ENCODE peak calls at places on chromosomes 7 and 10, in five cellular contexts. C is GM20000, M is HL-60, K is bronchial epithelial cell, T is fibroblast of mammary gland. P is an unnamed sample.
A peak's percentile ranks its signal among the peaks of the same experiment; 100 is the strongest.

GRCh38 chr7:25407053-25407452 is 178.8 kb upstream of the NPVF start:
- DNase-seq in C (no peak), M (no peak), K (no peak), T (no peak), P (no peak)

GRCh38 chr10:51640120-51640819 is 59.1 kb downstream of the CSTF2T start:
- DNase-seq in C (no peak), M (no peak), K (no peak), T (peak; percentile 35), P (no peak)

GRCh38 chr10:76922666-76923065 is 714.9 kb downstream of the KCNMA1 start:
- DNase-seq in C (no peak), M (no peak), K (no peak), T (peak; percentile 6), P (no peak)

GRCh38 chr10:43375401-43376020 is 4.1 kb downstream of the FXYD4 start:
- DNase-seq in C (no peak), M (no peak), K (no peak), T (no peak), P (no peak)

GRCh38 chr10:6796231-6796630 is 216.2 kb upstream of the PRKCQ start:
- DNase-seq in C (no peak), M (no peak), K (no peak), T (no peak), P (no peak)

GRCh38 chr7:21507627-21508343 is 35.1 kb upstream of the DNAH11 start:
- DNase-seq in C (no peak), M (no peak), K (peak; percentile 33), T (peak; percentile 47), P (peak; percentile 50)

GRCh38 chr10:77493851-77494788 is 143.5 kb downstream of the KCNMA1 start:
- DNase-seq in C (no peak), M (no peak), K (peak; percentile 30), T (peak; percentile 55), P (peak; percentile 45)

GRCh38 chr10:104072786-104073185 is 12.9 kb downstream of the COL17A1 start:
- DNase-seq in C (no peak), M (no peak), K (no peak), T (peak; percentile 19), P (no peak)

GRCh38 chr10:115939101-115939815 is 333.7 kb downstream of the GFRA1 start:
- DNase-seq in C (no peak), M (no peak), K (no peak), T (no peak), P (no peak)

GRCh38 chr7:147171013-147171391 is 1054.4 kb downstream of the CNTNAP2 start:
- DNase-seq in C (no peak), M (no peak), K (no peak), T (no peak), P (no peak)

GRCh38 chr10:102230264-102230860 is 4.3 kb downstream of the ELOVL3 start:
- DNase-seq in C (no peak), M (no peak), K (peak; percentile 29), T (peak; percentile 68), P (peak; percentile 23)

GRCh38 chr7:44534501-44534900 is 6.6 kb downstream of the NPC1L1 start:
- DNase-seq in C (peak; percentile 82), M (peak; percentile 20), K (peak; percentile 12), T (peak; percentile 25), P (peak; percentile 73)
- TF ChIP-seq CTCF in C (peak; percentile 34), M (peak; percentile 75), K (peak; percentile 72), T (peak; percentile 70), P (peak; percentile 70)

GRCh38 chr7:128959296-128959695 is 21.6 kb downstream of the IRF5 start:
- DNase-seq in C (no peak), M (no peak), K (no peak), T (no peak), P (no peak)
- TF ChIP-seq CTCF in C (no peak), M (no peak), K (no peak), T (no peak), P (no peak)

GRCh38 chr10:61832866-61833481 is 68.5 kb upstream of the ARID5B start:
- DNase-seq in C (no peak), M (no peak), K (no peak), T (peak; percentile 38), P (no peak)

GRCh38 chr10:61835069-61835908 is 66.2 kb upstream of the ARID5B start:
- DNase-seq in C (peak; percentile 23), M (peak; percentile 25), K (peak; percentile 71), T (peak; percentile 87), P (peak; percentile 26)

GRCh38 chr10:61836233-61836887 is 65.1 kb upstream of the ARID5B start:
- DNase-seq in C (no peak), M (no peak), K (no peak), T (no peak), P (no peak)

GRCh38 chr10:61835909-61836232 is 65.6 kb upstream of the ARID5B start:
- DNase-seq in C (no peak), M (no peak), K (peak; percentile 36), T (peak; percentile 54), P (no peak)

GRCh38 chr10:61834519-61834918 is 67.0 kb upstream of the ARID5B start:
- DNase-seq in C (no peak), M (no peak), K (no peak), T (no peak), P (no peak)
- TF ChIP-seq CTCF in C (no peak), M (no peak), K (no peak), T (no peak), P (no peak)

GRCh38 chr10:3231951-3232730 is 59.6 kb upstream of the PITRM1 start:
- DNase-seq in C (no peak), M (no peak), K (no peak), T (peak; percentile 83), P (no peak)
- TF ChIP-seq CTCF in C (no peak), M (no peak), K (no peak), T (peak; percentile 40), P (no peak)

GRCh38 chr7:3165681-3166580 is 122.3 kb upstream of the CARD11 start:
- DNase-seq in C (no peak), M (no peak), K (no peak), T (no peak), P (no peak)

GRCh38 chr7:3164363-3164762 is 120.7 kb upstream of the CARD11 start:
- DNase-seq in C (no peak), M (no peak), K (no peak), T (no peak), P (no peak)

GRCh38 chr7:3159445-3159844 is 115.8 kb upstream of the CARD11 start:
- DNase-seq in C (no peak), M (no peak), K (no peak), T (no peak), P (no peak)

GRCh38 chr7:3159039-3159438 is 115.4 kb upstream of the CARD11 start:
- DNase-seq in C (no peak), M (no peak), K (no peak), T (no peak), P (no peak)

GRCh38 chr7:3162286-3162685 is 118.6 kb upstream of the CARD11 start:
- DNase-seq in C (no peak), M (no peak), K (no peak), T (peak; percentile 33), P (no peak)
- TF ChIP-seq CTCF in C (no peak), M (no peak), K (no peak), T (peak; percentile 51), P (no peak)

P was measured in endothelial cell.